ENCODE peak calls at places on chromosomes 1 and 21, in eight cellular contexts. V, P, D, A, H, W, R and L are unnamed samples.

GRCh38 chr1:173038875-173039554 is 11.7 kb downstream of the TNFSF18 start:
- DNase-seq in V (no peak), P (no peak), D (no peak), A (no peak), H (no peak), W (no peak), R (no peak), L (no peak)

GRCh38 chr1:43008425-43009108 is 49.9 kb upstream of the SLC2A1 start:
- DNase-seq in V (no peak), P (no peak), D (peak), A (no peak), H (no peak), W (no peak), R (no peak), L (no peak)

GRCh38 chr1:184836081-184836480 is 81.4 kb upstream of the EDEM3 start:
- DNase-seq in V (no peak), P (no peak), D (no peak), A (no peak), H (no peak), W (no peak), R (no peak), L (no peak)

GRCh38 chr21:27173052-27173451 is 206.2 kb upstream of the ADAMTS5 start:
- DNase-seq in V (no peak), P (no peak), D (no peak), A (no peak), H (no peak), W (no peak), R (no peak), L (no peak)

GRCh38 chr1:75203415-75204277 is 69.5 kb downstream of the LHX8 start:
- DNase-seq in V (peak), P (no peak), D (peak), A (peak), H (peak), W (peak), R (no peak), L (no peak)

GRCh38 chr21:26138615-26139257 is 31.8 kb downstream of the APP start:
- DNase-seq in V (no peak), P (no peak), D (no peak), A (no peak), H (peak), W (no peak), R (no peak), L (no peak)

GRCh38 chr1:92989253-92989652 is 28.0 kb upstream of the DIPK1A start:
- DNase-seq in V (no peak), P (no peak), D (no peak), A (no peak), H (no peak), W (no peak), R (no peak), L (no peak)

GRCh38 chr1:8423134-8423701 is 105.3 kb downstream of the SLC45A1 start:
- DNase-seq in V (peak), P (peak), D (no peak), A (no peak), H (peak), W (no peak), R (peak), L (no peak)

GRCh38 chr1:246281195-246281594 is 225.9 kb downstream of the SMYD3 start:
- DNase-seq in V (no peak), P (no peak), D (no peak), A (no peak), H (no peak), W (no peak), R (no peak), L (no peak)

GRCh38 chr1:100523038-100523649 is 14.8 kb upstream of the GPR88 start:
- DNase-seq in V (no peak), P (no peak), D (no peak), A (peak), H (no peak), W (no peak), R (no peak), L (no peak)

GRCh38 chr1:8662380-8663072 is 154.9 kb downstream of the RERE start:
- DNase-seq in V (no peak), P (no peak), D (no peak), A (no peak), H (no peak), W (no peak), R (no peak), L (no peak)

GRCh38 chr1:209409786-209410185 is 173.7 kb upstream of the CAMK1G start:
- DNase-seq in V (no peak), P (no peak), D (no peak), A (peak), H (no peak), W (no peak), R (no peak), L (no peak)

GRCh38 chr1:119298687-119299086 is 69.9 kb upstream of the HAO2 start:
- DNase-seq in V (no peak), P (no peak), D (no peak), A (peak), H (no peak), W (no peak), R (no peak), L (no peak)

GRCh38 chr1:23103001-23103879 is 65.4 kb downstream of the LUZP1 start:
- DNase-seq in V (peak), P (no peak), D (no peak), A (peak), H (peak), W (peak), R (no peak), L (peak)

GRCh38 chr1:9101510-9102146 is 27.3 kb downstream of the GPR157 start:
- DNase-seq in V (peak), P (no peak), D (peak), A (peak), H (peak), W (no peak), R (peak), L (no peak)

GRCh38 chr1:88175631-88176226 is 508.3 kb upstream of the PKN2 start:
- DNase-seq in V (no peak), P (no peak), D (no peak), A (peak), H (peak), W (no peak), R (no peak), L (no peak)

GRCh38 chr1:101299710-101300109 is 62.9 kb downstream of the S1PR1 start:
- DNase-seq in V (no peak), P (no peak), D (no peak), A (no peak), H (no peak), W (no peak), R (no peak), L (no peak)

GRCh38 chr1:235468970-235469369 is 35.3 kb downstream of the B3GALNT2 start:
- DNase-seq in V (peak), P (no peak), D (no peak), A (peak), H (no peak), W (no peak), R (no peak), L (no peak)

GRCh38 chr1:156852414-156852874 is 6.5 kb downstream of the INSRR start:
- DNase-seq in V (peak), P (no peak), D (no peak), A (peak), H (peak), W (no peak), R (peak), L (no peak)

GRCh38 chr1:113320972-113321680 is 69.2 kb upstream of the MAGI3 start:
- DNase-seq in V (no peak), P (no peak), D (no peak), A (peak), H (no peak), W (no peak), R (no peak), L (no peak)

GRCh38 chr1:187892640-187893039 is 1063.9 kb downstream of the PLA2G4A start:
- DNase-seq in V (no peak), P (no peak), D (no peak), A (no peak), H (no peak), W (no peak), R (no peak), L (no peak)

GRCh38 chr1:197496722-197497121 is 228.7 kb downstream of the CRB1 start:
- DNase-seq in V (no peak), P (no peak), D (no peak), A (no peak), H (no peak), W (no peak), R (no peak), L (no peak)

GRCh38 chr1:89938171-89939055 is 56.5 kb upstream of the ZNF326 start:
- DNase-seq in V (no peak), P (no peak), D (no peak), A (peak), H (no peak), W (no peak), R (no peak), L (no peak)

GRCh38 chr1:11041048-11041447 is 6.0 kb downstream of the MASP2 start:
- DNase-seq in V (no peak), P (no peak), D (no peak), A (no peak), H (no peak), W (no peak), R (no peak), L (no peak)

GRCh38 chr21:33374080-33374873 is 28.9 kb upstream of the IFNGR2 start:
- DNase-seq in V (no peak), P (peak), D (no peak), A (peak), H (peak), W (no peak), R (peak), L (peak)

GRCh38 chr1:8158995-8159394 is 132.9 kb upstream of the ERRFI1 start:
- DNase-seq in V (no peak), P (no peak), D (no peak), A (no peak), H (no peak), W (no peak), R (no peak), L (no peak)

GRCh38 chr1:163875214-163875926 is 553.6 kb downstream of the NUF2 start:
- DNase-seq in V (no peak), P (no peak), D (no peak), A (peak), H (peak), W (peak), R (no peak), L (no peak)

GRCh38 chr1:53137729-53138128 is 4.7 kb downstream of the SLC1A7 start:
- DNase-seq in V (no peak), P (no peak), D (no peak), A (no peak), H (no peak), W (no peak), R (no peak), L (no peak)